ENCODE peak calls at places on chromosomes 4 and X, in eight cellular contexts. S is progenitor cell of endocrine pancreas; L is epithelial cell of proximal tubule; R is endothelial cell; N is NCI-H1092; J is NCI-H1417; X is stimulated activated CD8-positive, alpha-beta memory T cell treated with anti-CD3 and anti-CD28 coated beads, Interleukin-4, amount 100 ng/mL, for 1 hour; O is SK-N-SH. G is an unnamed sample.

GRCh38 chr4:76563804-76564468 is 128.9 kb downstream of the SHROOM3 start:
- DNase-seq in X (no peak), J (no peak), O (no peak), N (no peak), S (no peak), R (no peak), L (no peak), G (no peak)

GRCh38 chrX:118847676-118848075 is 24.1 kb downstream of the ZCCHC12 start:
- DNase-seq in S (no peak), O (peak), J (peak), L (peak), R (peak), X (no peak), N (peak), G (peak)

GRCh38 chr4:41797260-41797659 is 48.7 kb upstream of the PHOX2B start:
- DNase-seq in O (no peak), N (no peak), J (peak), L (no peak), S (no peak), X (no peak), R (no peak), G (no peak)

GRCh38 chr4:110472583-110473329 is 3.2 kb upstream of the ENPEP start:
- DNase-seq in L (no peak), N (no peak), X (no peak), O (no peak), J (no peak), R (no peak), S (no peak), G (no peak)

GRCh38 chrX:111568356-111568755 is 56.9 kb downstream of the SERTM2 start:
- DNase-seq in S (no peak), L (peak), J (peak), R (peak), N (no peak), O (peak), X (no peak), G (no peak)

GRCh38 chr4:152072001-152072485 is 311.2 kb upstream of the GATB start:
- DNase-seq in N (no peak), O (no peak), R (no peak), L (no peak), S (no peak), J (no peak), X (no peak), G (no peak)

GRCh38 chr4:183289688-183290087 is 30.4 kb downstream of the CLDN22 start:
- DNase-seq in N (no peak), L (no peak), R (no peak), S (no peak), X (no peak), J (no peak), O (peak), G (no peak)

GRCh38 chr4:95394733-95395306 is 154.0 kb downstream of the UNC5C start:
- DNase-seq in S (no peak), R (no peak), N (no peak), O (no peak), L (peak), J (no peak), X (no peak), G (no peak)

GRCh38 chrX:1134976-1135375 is 77.5 kb downstream of the CRLF2 start:
- DNase-seq in R (no peak), S (no peak), J (no peak), N (no peak), X (no peak), O (no peak), L (no peak), G (no peak)